ENCODE peak calls at places on chromosomes 5 and 9, in five cellular contexts. A, N, M, R and Y are unnamed samples.

GRCh38 chr5:51226420-51226735 is 156.9 kb upstream of the ISL1 start:
- DNase-seq in R (no peak), A (no peak), N (no peak), M (peak), Y (peak)

GRCh38 chr5:168291281-168291960 is at the start of gene WWC1:
- DNase-seq in R (peak), M (peak), N (peak), A (no peak), Y (peak)

GRCh38 chr9:128341435-128341849 is 1.1 kb downstream of the SLC27A4 start:
- DNase-seq in R (no peak), M (peak), N (peak), A (peak), Y (peak)

GRCh38 chr9:134533850-134534585 is 107.6 kb upstream of the COL5A1 start:
- DNase-seq in A (no peak), R (no peak), N (no peak), M (no peak), Y (no peak)

GRCh38 chr9:109124089-109124488 is 4.3 kb upstream of the TMEM245 start:
- DNase-seq in N (no peak), A (no peak), M (no peak), R (no peak), Y (peak)

GRCh38 chr5:80957031-80957761 is 3.0 kb upstream of the RASGRF2 start:
- DNase-seq in R (no peak), M (no peak), A (no peak), N (no peak), Y (peak)

GRCh38 chr9:130176760-130177159 is 4.6 kb downstream of the NCS1 start:
- DNase-seq in N (no peak), R (no peak), A (no peak), M (no peak), Y (no peak)

GRCh38 chr9:104740596-104740995 is 6.9 kb upstream of the NIPSNAP3A start:
- DNase-seq in R (no peak), M (no peak), A (no peak), N (no peak), Y (no peak)

GRCh38 chr9:81035171-81035570 is 654.2 kb downstream of the TLE1 start:
- DNase-seq in R (no peak), M (no peak), A (no peak), N (peak), Y (no peak)

GRCh38 chr9:104842698-104843097 is 78.8 kb downstream of the NIPSNAP3B start:
- DNase-seq in N (no peak), R (no peak), A (no peak), M (no peak), Y (no peak)

GRCh38 chr9:135692410-135692809 is 6.9 kb downstream of the SOHLH1 start:
- DNase-seq in R (no peak), A (peak), N (no peak), M (no peak), Y (no peak)

GRCh38 chr5:132557425-132557805 is 638 bp downstream of the RAD50 start:
- DNase-seq in N (peak), R (peak), A (peak), M (peak), Y (peak)

GRCh38 chr5:74659172-74659571 is 18.6 kb upstream of the ENC1 start:
- DNase-seq in M (no peak), R (no peak), A (no peak), N (no peak), Y (no peak)

GRCh38 chr5:75054110-75054930 is 2.0 kb upstream of the GCNT4 start:
- DNase-seq in N (peak), M (no peak), R (no peak), A (no peak), Y (no peak)

GRCh38 chr5:2582507-2582906 is 169.0 kb downstream of the IRX2 start:
- DNase-seq in N (no peak), M (no peak), A (no peak), R (no peak), Y (no peak)

GRCh38 chr5:112692472-112692871 is 45.2 kb upstream of the APC start:
- DNase-seq in R (peak), M (no peak), N (no peak), A (no peak), Y (no peak)

GRCh38 chr9:35540315-35540714 is 50.4 kb downstream of the RUSC2 start:
- DNase-seq in M (no peak), R (no peak), A (no peak), N (no peak), Y (no peak)

GRCh38 chr5:53820802-53821171 is 260.3 kb downstream of the NDUFS4 start:
- DNase-seq in R (peak), N (no peak), M (no peak), A (no peak), Y (no peak)

GRCh38 chr9:19117039-19117716 is 10.1 kb downstream of the PLIN2 start:
- DNase-seq in A (no peak), R (no peak), M (no peak), N (no peak), Y (no peak)

GRCh38 chr9:135471751-135472640 is 7.6 kb upstream of the PPP1R26 start:
- DNase-seq in A (peak), N (no peak), R (no peak), M (no peak), Y (no peak)

GRCh38 chr9:94705162-94705712 is 21.3 kb upstream of the AOPEP start:
- DNase-seq in A (no peak), R (no peak), N (peak), M (no peak), Y (no peak)

GRCh38 chr5:167642779-167643517 is 648.5 kb upstream of the WWC1 start:
- DNase-seq in N (peak), A (no peak), M (no peak), R (no peak), Y (no peak)

GRCh38 chr5:31531543-31531887 is 378 bp downstream of the DROSHA start:
- DNase-seq in M (peak), A (peak), R (no peak), N (peak), Y (peak)

GRCh38 chr9:131012023-131012334 is 3.0 kb downstream of the LAMC3 start:
- DNase-seq in A (peak), M (no peak), R (no peak), N (no peak), Y (peak)

GRCh38 chr5:172505403-172505759 is 51.1 kb upstream of the SH3PXD2B start:
- DNase-seq in A (no peak), N (no peak), M (no peak), R (no peak), Y (no peak)

GRCh38 chr9:136055715-136056545 is 39.2 kb downstream of the NACC2 start:
- DNase-seq in R (no peak), N (peak), A (no peak), M (no peak), Y (no peak)

DNA sequence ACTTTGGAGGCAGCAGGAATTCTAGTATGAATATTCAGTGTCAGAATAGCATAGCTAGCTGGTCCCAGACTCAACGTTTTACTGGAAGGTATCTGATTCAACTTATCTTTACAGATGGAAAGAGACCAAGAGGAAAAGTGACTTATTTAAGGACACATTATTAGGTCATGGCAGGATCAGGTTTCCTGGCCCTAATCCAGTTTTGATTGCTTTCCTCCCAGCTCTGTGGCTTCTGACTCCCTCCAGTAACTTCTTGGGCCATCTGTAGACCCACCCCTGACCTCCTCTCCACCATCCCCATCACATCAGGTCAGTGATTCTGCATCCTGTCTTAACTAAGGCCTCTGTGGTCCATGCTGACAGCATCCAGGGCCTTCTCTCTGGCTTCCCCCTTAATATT is 38.4 kb downstream of the SH3TC2 start:
- DNase-seq in N (no peak), M (no peak), A (no peak), R (no peak), Y (no peak)
- TF ChIP-seq FOXM1 in N (no peak), M (no peak), A (no peak), R (no peak), Y (no peak)

DNA sequence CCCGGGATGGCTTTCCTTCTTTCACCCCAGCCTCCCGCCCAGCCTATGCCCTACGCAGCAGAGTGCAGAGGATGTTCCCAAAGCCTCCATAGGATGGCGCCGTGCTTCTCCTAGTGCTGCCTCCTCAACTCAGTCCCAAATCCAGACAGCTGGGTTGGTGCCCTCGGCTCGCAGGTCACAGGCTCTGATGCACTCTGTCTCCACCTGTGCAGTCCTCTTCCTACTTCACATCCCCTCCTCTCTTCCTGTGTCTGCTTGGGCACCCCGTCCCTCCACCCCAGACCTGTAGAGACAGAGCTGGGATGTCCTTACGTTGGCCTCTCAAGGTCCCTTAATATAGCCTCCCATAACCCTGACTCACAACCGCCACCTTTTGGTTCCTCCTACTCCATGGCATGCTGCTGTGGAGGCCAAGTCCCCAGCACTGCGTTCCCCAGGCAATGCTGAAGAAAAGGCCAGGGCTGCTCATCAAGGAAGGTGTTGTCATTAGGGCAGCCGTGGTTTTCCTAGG is 314.4 kb downstream of the GADD45G start:
- DNase-seq in M (no peak), A (peak), N (no peak), R (peak), Y (peak)
- TF ChIP-seq FOXM1 in M (no peak), A (no peak), N (no peak), R (no peak), Y (no peak)

DNA sequence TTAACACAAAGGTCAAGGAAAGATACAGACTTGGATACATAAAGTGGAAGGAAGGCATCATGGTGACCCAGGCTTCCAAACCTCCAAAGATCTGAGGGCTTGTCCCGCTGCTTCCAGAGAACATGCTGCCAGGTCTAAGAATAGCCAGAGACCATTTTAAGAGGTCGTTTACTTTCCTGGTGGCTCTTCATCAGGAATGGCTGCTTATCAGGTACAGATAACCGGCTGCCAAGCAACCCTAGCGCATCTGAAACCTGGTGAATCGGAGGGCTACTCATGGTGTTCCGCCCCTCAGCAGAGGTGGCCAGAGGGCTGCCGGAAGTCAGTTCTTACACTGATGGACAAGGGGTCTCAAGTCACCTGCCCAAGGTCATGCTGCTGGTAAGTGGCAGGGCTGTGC is 251.3 kb upstream of the DAP start:
- DNase-seq in A (no peak), M (no peak), N (no peak), R (no peak), Y (no peak)
- TF ChIP-seq FOXM1 in A (no peak), M (no peak), N (no peak), R (no peak), Y (no peak)

GRCh38 chr5:38866362-38867070 is 20.7 kb downstream of the OSMR start:
- DNase-seq in M (no peak), R (no peak), A (no peak), N (no peak), Y (no peak)
- TF ChIP-seq FOXM1 in M (no peak), R (no peak), A (no peak), N (no peak), Y (no peak)